ENCODE peak calls at places on chromosome 18, in ten cellular contexts. W is mesendoderm, R is left ventricle myocardium inferior, N is thyroid gland, S is neural progenitor cell, A is OCI-LY7, Q is upper lobe of right lung, I is adrenal gland, V is A549, M is esophagus muscularis mucosa. J is an unnamed sample.

GRCh38 chr18:77058186-77058847 is 74.3 kb downstream of the MBP start:
- DNase-seq in W (no peak), R (peak; percentile 81), N (no peak), S (no peak), A (no peak), Q (no peak), I (peak; percentile 26), V (no peak), M (no peak), J (no peak)

GRCh38 chr18:35371412-35372195 is 5.5 kb downstream of the ZNF396 start:
- DNase-seq in W (peak; percentile 5), R (no peak), N (no peak), S (no peak), A (no peak), Q (no peak), I (no peak), V (no peak), M (no peak), J (no peak)

GRCh38 chr18:6120820-6121279 is 225.5 kb upstream of the TMEM200C start:
- DNase-seq in W (no peak), R (no peak), N (no peak), S (no peak), A (no peak), Q (no peak), I (peak; percentile 50), V (no peak), M (no peak), J (no peak)

GRCh38 chr18:50297621-50298442 is 10.3 kb upstream of the CXXC1 start:
- DNase-seq in W (peak; percentile 80), R (peak; percentile 80), N (peak; percentile 77), S (peak; percentile 77), A (peak; percentile 75), Q (peak; percentile 85), I (peak; percentile 91), V (no peak), M (no peak), J (no peak)

GRCh38 chr18:9914334-9914583 is 443 bp downstream of the VAPA start:
- DNase-seq in W (peak; percentile 51), R (no peak), N (peak; percentile 48), S (peak; percentile 79), A (no peak), Q (no peak), I (no peak), V (no peak), M (no peak), J (no peak)

GRCh38 chr18:60978338-60978737 is 354.9 kb upstream of the CDH20 start:
- DNase-seq in W (peak; percentile 9), R (no peak), N (no peak), S (no peak), A (no peak), Q (no peak), I (peak; percentile 8), V (no peak), M (no peak), J (no peak)

GRCh38 chr18:32803571-32803970 is 30.7 kb upstream of the KLHL14 start:
- DNase-seq in W (no peak), R (no peak), N (peak; percentile 27), S (peak; percentile 74), A (peak; percentile 90), Q (no peak), I (no peak), V (no peak), M (no peak), J (no peak)

GRCh38 chr18:6412933-6413472 is 1.7 kb downstream of the L3MBTL4 start:
- DNase-seq in W (no peak), R (no peak), N (no peak), S (no peak), A (no peak), Q (no peak), I (no peak), V (no peak), M (no peak), J (no peak)

GRCh38 chr18:48932462-48932818 is 18.3 kb downstream of the SMAD7 start:
- DNase-seq in W (no peak), R (no peak), N (no peak), S (no peak), A (no peak), Q (no peak), I (no peak), V (no peak), M (no peak), J (no peak)

GRCh38 chr18:48934708-48935432 is 15.9 kb downstream of the SMAD7 start:
- DNase-seq in W (no peak), R (peak; percentile 84), N (no peak), S (no peak), A (peak; percentile 59), Q (peak; percentile 65), I (peak; percentile 75), V (no peak), M (no peak), J (peak; percentile 33)

GRCh38 chr18:48932822-48933510 is 17.8 kb downstream of the SMAD7 start:
- DNase-seq in W (no peak), R (no peak), N (no peak), S (no peak), A (peak; percentile 50), Q (peak; percentile 67), I (no peak), V (no peak), M (no peak), J (peak; percentile 37)

GRCh38 chr18:48934400-48934707 is 16.4 kb downstream of the SMAD7 start:
- DNase-seq in W (no peak), R (no peak), N (no peak), S (no peak), A (no peak), Q (no peak), I (no peak), V (no peak), M (no peak), J (no peak)

DNA sequence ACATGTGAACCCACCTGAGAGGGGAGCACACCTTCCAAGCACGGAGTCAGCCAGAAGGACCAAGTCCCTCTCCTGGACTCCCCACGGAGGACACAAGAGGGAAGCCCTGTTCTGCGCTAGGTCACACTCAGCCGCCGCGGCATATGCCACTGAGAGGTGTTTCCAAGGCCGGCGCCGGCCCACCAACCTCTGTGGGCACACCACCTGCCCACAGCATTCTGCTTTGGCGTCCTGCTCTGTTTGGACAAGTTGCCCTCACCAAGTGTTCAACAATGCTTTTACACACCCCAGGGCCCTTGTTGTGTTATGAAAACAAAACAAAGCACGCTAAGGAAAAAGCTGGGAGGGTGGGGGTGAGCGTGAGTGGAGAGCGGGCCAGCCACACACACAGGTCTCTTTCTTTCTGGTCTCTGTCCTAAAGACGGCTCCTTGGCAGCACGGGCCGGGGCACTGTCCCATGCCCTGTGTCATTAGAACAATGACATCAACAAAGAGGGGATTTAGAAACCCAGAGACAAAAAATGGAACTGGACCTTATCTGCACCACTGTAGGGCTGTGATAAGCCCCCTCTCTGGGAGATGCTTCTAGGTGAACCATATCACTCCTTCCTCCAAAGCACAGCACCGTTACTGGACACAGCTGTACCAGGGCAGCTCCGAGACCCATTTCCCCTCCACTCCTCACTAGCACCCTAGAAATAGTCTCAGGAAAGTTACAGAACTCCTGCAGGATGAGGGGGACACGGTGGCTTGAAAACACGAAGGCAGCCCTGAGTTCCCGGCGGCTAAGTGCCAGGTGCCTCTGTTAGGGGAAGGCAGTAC is 17.0 kb downstream of the SMAD7 start:
- DNase-seq in W (no peak), R (no peak), N (peak; percentile 84), S (no peak), A (no peak), Q (peak; percentile 77), I (no peak), V (no peak), M (no peak), J (peak; percentile 32)
- H3K4me1 ChIP-seq in W (peaks cover 59% of the 10 kb centered on the region), R (peaks cover 98% of the 10 kb centered on the region), N (peaks cover 87% of the 10 kb centered on the region), S (peaks cover 26% of the 10 kb centered on the region), A (peaks cover 90% of the 10 kb centered on the region), Q (peaks cover 95% of the 10 kb centered on the region), I (peaks cover 89% of the 10 kb centered on the region), V (peaks cover 96% of the 10 kb centered on the region), M (peaks cover 100% of the 10 kb centered on the region), J (peaks cover 62% of the 10 kb centered on the region)

DNA sequence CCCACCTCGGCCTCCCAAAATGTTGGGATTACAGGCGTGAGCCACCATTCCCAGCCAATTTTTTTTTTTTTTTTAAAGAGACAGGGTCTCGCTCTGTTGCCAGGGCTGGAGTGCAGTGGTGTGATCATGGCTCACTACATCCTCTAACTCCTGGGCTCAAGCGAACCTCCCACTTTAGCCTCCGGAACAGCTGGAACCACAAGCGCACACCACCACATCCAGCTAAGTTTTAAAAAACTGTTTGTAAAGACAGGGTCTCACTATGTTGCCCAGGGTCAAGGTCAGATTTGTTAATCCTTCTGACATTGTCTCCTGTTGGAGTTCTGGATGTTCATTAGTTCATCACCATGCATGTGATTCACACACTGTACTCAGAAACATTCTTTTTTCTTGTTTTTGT is 149.9 kb downstream of the TGIF1 start:
- DNase-seq in W (no peak), R (no peak), N (no peak), S (no peak), A (no peak), Q (no peak), I (no peak), V (no peak), M (no peak), J (no peak)
- H3K4me1 ChIP-seq in W (peaks cover 13% of the 10 kb centered on the region), R (peaks cover 64% of the 10 kb centered on the region), N (peaks cover 42% of the 10 kb centered on the region), S (peaks cover 40% of the 10 kb centered on the region), A (peaks cover 66% of the 10 kb centered on the region), Q (peaks cover 46% of the 10 kb centered on the region), I (peaks cover 57% of the 10 kb centered on the region), V (peaks cover 78% of the 10 kb centered on the region), M (peaks cover 46% of the 10 kb centered on the region), J (peaks cover 67% of the 10 kb centered on the region)

GRCh38 chr18:48945953-48946217 is 4.9 kb downstream of the SMAD7 start:
- DNase-seq in W (no peak), R (no peak), N (no peak), S (no peak), A (no peak), Q (no peak), I (no peak), V (no peak), M (no peak), J (no peak)
- H3K4me1 ChIP-seq in W (peaks cover 54% of the 10 kb centered on the region), R (peaks cover 97% of the 10 kb centered on the region), N (peaks cover 72% of the 10 kb centered on the region), S (peaks cover 36% of the 10 kb centered on the region), A (peaks cover 28% of the 10 kb centered on the region), Q (peaks cover 73% of the 10 kb centered on the region), I (peaks cover 73% of the 10 kb centered on the region), V (peaks cover 55% of the 10 kb centered on the region), M (peaks cover 60% of the 10 kb centered on the region), J (peaks cover 84% of the 10 kb centered on the region)

DNA sequence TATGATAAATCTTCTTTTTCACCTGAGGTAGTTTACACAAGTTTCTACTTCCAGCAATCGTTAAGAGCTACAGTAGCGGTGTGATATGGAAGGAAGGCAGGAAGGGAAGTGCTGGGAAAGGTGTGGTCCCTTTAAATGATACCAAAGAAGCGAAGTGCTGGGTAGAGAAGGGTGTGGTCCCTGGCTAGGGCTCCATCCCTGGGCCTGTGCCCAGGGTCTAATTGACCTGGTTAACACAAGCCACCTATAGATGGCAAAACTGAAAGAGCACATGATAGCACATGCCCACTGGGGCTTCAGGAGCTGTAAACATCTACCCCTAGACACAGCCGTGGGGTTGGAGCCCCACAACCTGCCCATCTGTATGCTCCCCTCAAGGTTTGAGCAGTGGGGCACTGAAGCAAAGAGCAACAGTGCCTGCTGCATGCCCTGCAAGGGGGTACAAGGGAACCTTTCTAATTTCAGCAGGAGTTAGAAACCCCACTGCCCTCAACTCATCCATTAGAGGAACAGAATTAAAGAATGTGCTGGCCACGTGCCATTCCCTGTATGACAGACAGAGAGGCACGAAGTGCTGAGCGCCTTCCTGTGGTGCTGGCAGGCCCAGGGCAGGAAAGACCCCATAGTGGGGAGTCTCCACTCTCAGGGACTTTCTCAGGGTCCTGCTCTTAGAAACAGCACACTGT is 153.1 kb upstream of the LMAN1 start:
- DNase-seq in W (no peak), R (no peak), N (no peak), S (no peak), A (no peak), Q (no peak), I (no peak), V (no peak), M (no peak), J (no peak)
- H3K4me1 ChIP-seq in W (peaks cover 2% of the 10 kb centered on the region), R (peaks cover 60% of the 10 kb centered on the region), N (peaks cover 28% of the 10 kb centered on the region), S (peaks cover 3% of the 10 kb centered on the region), A (no peaks in the 10 kb centered on the region), Q (peaks cover 44% of the 10 kb centered on the region), I (peaks cover 49% of the 10 kb centered on the region), V (peaks cover 14% of the 10 kb centered on the region), M (peaks cover 23% of the 10 kb centered on the region), J (no peaks in the 10 kb centered on the region)